ENCODE peak calls at places on chromosome 6, in five cellular contexts. Z is body of pancreas; X is HS-5; Y is glutamatergic neuron; C is stimulated activated CD4-positive, alpha-beta T cell treated with anti-CD3 and anti-CD28 coated beads, Interleukin-12 subunit alpha, Interleukin-12 subunit beta, amount 100 ng/mL, for 4 hours. U is an unnamed sample.

GRCh38 chr6:111841822-111842221 is 31.4 kb downstream of the FYN start:
- DNase-seq in Z (peak; percentile 45), X (no peak), Y (no peak), C (no peak), U (no peak)

GRCh38 chr6:26020983-26021349 is 58.4 kb downstream of the TRIM38 start:
- DNase-seq in Z (peak; percentile 69), X (no peak), Y (peak; percentile 61), C (peak; percentile 33), U (no peak)

GRCh38 chr6:6333498-6333897 is 13.0 kb upstream of the F13A1 start:
- DNase-seq in Y (no peak), X (no peak), Z (peak; percentile 20), C (no peak), U (no peak)

GRCh38 chr6:73123632-73124329 is 101.5 kb downstream of the KHDC1L start:
- DNase-seq in C (no peak), X (no peak), Z (no peak), Y (no peak), U (no peak)

GRCh38 chr6:53945765-53946407 is 151.1 kb downstream of the LRRC1 start:
- DNase-seq in Y (no peak), X (no peak), Z (no peak), C (no peak), U (no peak)

GRCh38 chr6:11078266-11078665 is 15.4 kb upstream of the SMIM13 start:
- DNase-seq in X (no peak), Z (no peak), Y (no peak), C (no peak), U (no peak)

GRCh38 chr6:19662911-19663310 is 174.3 kb upstream of the ID4 start:
- DNase-seq in Z (no peak), C (no peak), Y (no peak), X (no peak), U (no peak)

GRCh38 chr6:133977983-133978895 is 25.2 kb downstream of the TBPL1 start:
- DNase-seq in C (no peak), Z (peak; percentile 38), Y (no peak), X (peak; percentile 19), U (no peak)

GRCh38 chr6:163948250-163948649 is 533.7 kb downstream of the QKI start:
- DNase-seq in C (no peak), Y (no peak), Z (no peak), X (no peak), U (no peak)

U was measured in hypothalamus.